ENCODE peak calls at places on chromosome 15, in four cellular contexts. Z is A549, I is HepG2, S is GM12878. D is an unnamed sample.

GRCh38 chr15:68252925-68253534 is 23.5 kb upstream of the CLN6 start:
- DNase-seq in I (peak; percentile 72), S (peak; percentile 26), Z (peak; percentile 88), D (peak; percentile 62)

GRCh38 chr15:73335026-73335425 is 33.7 kb downstream of the HCN4 start:
- DNase-seq in S (no peak), I (no peak), Z (no peak), D (no peak)

GRCh38 chr15:36911322-36911944 is 188.9 kb downstream of the MEIS2 start:
- DNase-seq in Z (no peak), S (no peak), I (peak; percentile 21), D (no peak)

GRCh38 chr15:38438031-38438986 is 15.6 kb upstream of the FAM98B start:
- DNase-seq in S (no peak), I (no peak), Z (no peak), D (no peak)

GRCh38 chr15:40082195-40082868 is 26.3 kb downstream of the BMF start:
- DNase-seq in I (no peak), S (no peak), Z (no peak), D (no peak)

GRCh38 chr15:51782357-51782896 is 31.0 kb downstream of the TMOD2 start:
- DNase-seq in S (no peak), Z (peak; percentile 72), I (no peak), D (no peak)

GRCh38 chr15:70494861-70495571 is 268.3 kb downstream of the UACA start:
- DNase-seq in S (no peak), I (peak; percentile 43), Z (peak; percentile 98), D (no peak)

GRCh38 chr15:68151277-68151676 is 53.9 kb downstream of the CALML4 start:
- DNase-seq in Z (no peak), I (no peak), S (no peak), D (no peak)

GRCh38 chr15:21261965-21262850 is 178.1 kb downstream of the POTEB3 start:
- DNase-seq in I (no peak), Z (peak; percentile 6), S (no peak), D (no peak)

GRCh38 chr15:38991126-38991525 is 426.5 kb upstream of the RASGRP1 start:
- DNase-seq in S (no peak), I (peak; percentile 13), Z (peak; percentile 22), D (peak; percentile 12)

GRCh38 chr15:76337047-76337738 is 620 bp downstream of the ISL2 start:
- DNase-seq in I (peak; percentile 39), Z (peak; percentile 41), S (no peak), D (peak; percentile 65)

GRCh38 chr15:31396881-31397560 is 70.4 kb downstream of the KLF13 start:
- DNase-seq in Z (peak; percentile 92), S (no peak), I (peak; percentile 40), D (peak; percentile 55)

GRCh38 chr15:71375934-71376333 is 260.7 kb downstream of the THSD4 start:
- DNase-seq in Z (no peak), S (no peak), I (no peak), D (no peak)

GRCh38 chr15:63195257-63196023 is 6.0 kb downstream of the RAB8B start:
- DNase-seq in S (no peak), Z (no peak), I (no peak), D (no peak)

GRCh38 chr15:73389539-73389938 is 20.8 kb upstream of the HCN4 start:
- DNase-seq in Z (no peak), I (no peak), S (no peak), D (no peak)

GRCh38 chr15:39195988-39196486 is 384.8 kb upstream of the THBS1 start:
- DNase-seq in I (no peak), S (no peak), Z (peak; percentile 79), D (no peak)

GRCh38 chr15:73176579-73176978 is 124.3 kb downstream of the NEO1 start:
- DNase-seq in S (no peak), I (no peak), Z (no peak), D (no peak)

GRCh38 chr15:68849477-68849876 is 28.8 kb upstream of the ANP32A start:
- DNase-seq in I (no peak), S (no peak), Z (no peak), D (no peak)

GRCh38 chr15:66308526-66308925 is 15.2 kb downstream of the DIS3L start:
- DNase-seq in Z (no peak), I (no peak), S (no peak), D (no peak)

GRCh38 chr15:74882528-74882927 is 7.3 kb upstream of the MPI start:
- DNase-seq in S (no peak), I (no peak), Z (no peak), D (no peak)

GRCh38 chr15:57259511-57260143 is 116.7 kb upstream of the CGNL1 start:
- DNase-seq in I (no peak), S (peak; percentile 13), Z (no peak), D (no peak)

GRCh38 chr15:82081904-82082810 is 36.3 kb upstream of the MEX3B start:
- DNase-seq in Z (peak; percentile 28), I (no peak), S (no peak), D (peak; percentile 44)

GRCh38 chr15:98668566-98669308 is 20.4 kb downstream of the IGF1R start:
- DNase-seq in S (peak; percentile 38), I (no peak), Z (no peak), D (no peak)

GRCh38 chr15:83854314-83854713 is 200.4 kb downstream of the ADAMTSL3 start:
- DNase-seq in I (no peak), S (no peak), Z (peak; percentile 31), D (no peak)
- TF ChIP-seq BHLHE40 in I (no peak), S (no peak), Z (no peak), D (no peak)

DNA sequence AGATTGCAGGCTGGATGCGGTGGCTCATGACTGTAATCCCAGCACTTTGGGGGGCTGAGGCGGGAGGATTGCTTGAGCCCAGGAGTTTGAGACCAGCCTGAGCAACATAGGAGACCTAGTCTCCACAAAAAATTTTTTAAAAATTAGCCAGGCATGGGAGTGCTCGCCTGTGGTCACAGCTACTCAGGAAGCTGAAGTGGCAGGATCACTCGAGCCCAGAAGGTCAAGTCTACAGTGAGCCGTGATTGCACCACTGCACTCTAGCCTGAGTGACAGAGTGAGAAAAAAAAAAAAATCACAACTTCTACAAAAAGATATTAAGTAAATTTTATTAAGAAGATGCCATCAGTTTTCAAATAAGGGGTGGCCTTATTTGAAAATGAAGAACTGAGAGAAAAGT is 11.9 kb upstream of the PLA2G4D start:
- DNase-seq in Z (no peak), S (no peak), I (no peak), D (no peak)
- TF ChIP-seq BHLHE40 in Z (no peak), S (no peak), I (no peak), D (no peak)

GRCh38 chr15:100986158-100986896 is 67.2 kb downstream of the LRRK1 start:
- DNase-seq in S (no peak), Z (peak; percentile 23), I (no peak), D (no peak)
- TF ChIP-seq BHLHE40 in S (no peak), Z (no peak), I (no peak), D (no peak)

GRCh38 chr15:89136818-89137772 is 48.8 kb downstream of the ABHD2 start:
- DNase-seq in I (peak; percentile 95), Z (no peak), S (no peak), D (no peak)
- TF ChIP-seq BHLHE40 in I (peak; percentile 39), Z (no peak), S (no peak), D (no peak)

DNA sequence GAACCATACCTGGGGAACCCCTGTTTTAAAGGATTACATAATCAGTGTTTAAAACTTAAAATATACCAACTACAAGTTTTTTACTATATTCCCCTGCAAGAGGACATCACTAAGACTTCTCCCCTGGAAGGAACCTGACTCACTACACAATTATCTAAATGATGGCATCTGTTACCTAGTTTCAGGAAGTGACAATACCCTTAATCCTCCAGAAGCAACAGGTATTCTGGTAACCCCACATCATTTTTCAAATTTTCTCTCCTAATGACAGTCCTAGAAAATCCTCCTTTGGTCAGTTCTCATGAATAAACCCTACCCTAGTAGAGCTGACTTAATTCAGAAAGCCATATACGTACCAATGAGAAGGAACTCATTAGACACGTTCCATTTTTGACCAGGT is 78.4 kb downstream of the RFX7 start:
- DNase-seq in I (no peak), Z (no peak), S (no peak), D (no peak)
- TF ChIP-seq BHLHE40 in I (no peak), Z (no peak), S (no peak), D (no peak)

GRCh38 chr15:34259557-34259956 is 34.7 kb downstream of the EMC4 start:
- DNase-seq in S (no peak), Z (no peak), I (no peak), D (no peak)
- TF ChIP-seq BHLHE40 in S (no peak), Z (no peak), I (no peak), D (no peak)

GRCh38 chr15:58988011-58988785 is 735 bp downstream of the RNF111 start:
- DNase-seq in Z (peak; percentile 47), I (peak; percentile 62), S (no peak), D (peak; percentile 49)

GRCh38 chr15:58981808-58982475 is 5.5 kb upstream of the RNF111 start:
- DNase-seq in Z (no peak), I (no peak), S (no peak), D (no peak)

GRCh38 chr15:58987501-58988010 is at the start of gene RNF111:
- DNase-seq in S (peak; percentile 90), Z (peak; percentile 99), I (peak; percentile 93), D (peak; percentile 76)

GRCh38 chr15:58985443-58985842 is 2.0 kb upstream of the RNF111 start:
- DNase-seq in Z (peak; percentile 18), S (no peak), I (peak; percentile 11), D (no peak)

DNA sequence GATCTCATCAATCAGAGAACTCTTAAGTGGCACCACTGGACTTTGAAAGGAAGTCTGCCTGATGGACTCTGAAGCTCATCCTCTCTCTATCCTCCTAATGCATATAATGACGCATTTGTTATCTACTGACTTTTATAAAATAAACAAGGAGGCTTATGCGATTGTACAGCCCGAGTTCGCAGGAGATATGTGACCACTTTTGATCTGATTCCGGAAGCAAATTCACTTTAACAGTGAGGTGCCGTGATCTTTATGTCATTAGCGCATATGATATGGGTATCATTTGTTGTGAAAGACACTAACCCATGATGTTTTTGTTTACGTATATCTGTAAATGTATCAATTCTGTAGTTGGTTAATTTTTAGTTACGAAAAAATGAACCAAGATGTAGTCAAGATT is 427 bp upstream of the RNF111 start:
- DNase-seq in I (peak; percentile 3), S (no peak), Z (no peak), D (no peak)
- TF ChIP-seq BHLHE40 in I (no peak), S (no peak), Z (no peak), D (no peak)

DNA sequence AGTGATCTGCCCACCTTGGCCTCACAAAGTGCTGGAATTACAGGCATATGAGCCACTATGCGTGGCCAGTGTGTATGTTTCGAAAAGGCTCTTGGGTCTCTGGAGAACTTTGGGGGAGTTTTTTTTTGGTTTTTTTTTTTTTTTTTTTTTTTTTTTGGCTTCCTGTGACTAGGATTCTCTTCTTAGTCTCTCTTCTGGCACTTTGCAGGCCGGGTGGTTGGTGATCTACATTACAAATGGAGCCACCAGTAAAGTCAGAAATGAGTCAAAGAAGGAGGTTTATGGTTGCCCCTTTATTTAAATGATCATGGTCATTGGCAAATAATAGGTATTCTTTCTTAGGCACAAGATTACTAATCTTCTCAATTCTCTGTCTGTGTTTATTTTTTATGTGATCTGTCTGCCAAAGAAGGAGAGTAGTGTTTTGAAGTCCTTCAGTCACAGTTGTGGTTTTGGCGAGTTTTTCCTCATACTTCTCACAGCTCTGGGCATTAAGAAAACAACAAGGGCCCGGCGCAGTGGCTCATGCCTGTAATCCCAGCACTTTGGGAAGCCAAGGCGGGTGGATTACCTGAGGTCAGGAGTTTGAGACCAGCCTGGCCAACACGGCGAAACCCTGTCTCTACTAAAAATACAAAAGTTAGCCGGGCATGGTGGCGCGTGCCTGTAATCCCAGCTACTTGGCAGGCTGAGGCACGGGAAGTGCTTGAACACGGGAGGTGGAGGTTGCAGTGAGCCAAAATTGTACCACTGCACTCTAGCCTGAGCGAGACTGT is 38.3 kb downstream of the PDE8A start:
- DNase-seq in Z (no peak), S (peak; percentile 43), I (no peak), D (no peak)
- TF ChIP-seq BHLHE40 in Z (no peak), S (no peak), I (no peak), D (no peak)

D was measured in HEK293T.